ENCODE peak calls at places on chromosomes 4 and X, in four cellular contexts. One of them, this sample, is unnamed.

GRCh38 chr4:37243061-37243460 is 1.5 kb upstream of the NWD2 start:
- DNase-seq in mesendoderm: peak; percentile 67
- DNase-seq in IMR-90: no peak
- DNase-seq in H1: no peak
- DNase-seq in this sample: peak; percentile 63

GRCh38 chrX:41516995-41517660 is 70.0 kb downstream of the NYX start:
- DNase-seq in mesendoderm: peak; percentile 37
- DNase-seq in IMR-90: no peak
- DNase-seq in H1: no peak
- DNase-seq in this sample: no peak

GRCh38 chr4:38193464-38193863 is 233.3 kb downstream of the PTTG2 start:
- DNase-seq in mesendoderm: no peak
- DNase-seq in IMR-90: no peak
- DNase-seq in H1: no peak
- DNase-seq in this sample: no peak

GRCh38 chr4:24507439-24507838 is 76.9 kb downstream of the DHX15 start:
- DNase-seq in mesendoderm: peak; percentile 41
- DNase-seq in IMR-90: no peak
- DNase-seq in H1: no peak
- DNase-seq in this sample: no peak

GRCh38 chrX:15468036-15468435 is 25.1 kb downstream of the PIR start:
- DNase-seq in mesendoderm: peak; percentile 20
- DNase-seq in IMR-90: peak; percentile 67
- DNase-seq in H1: no peak
- DNase-seq in this sample: no peak

GRCh38 chrX:18931972-18932371 is 51.9 kb downstream of the PHKA2 start:
- DNase-seq in mesendoderm: peak; percentile 30
- DNase-seq in IMR-90: peak; percentile 30
- DNase-seq in H1: no peak
- DNase-seq in this sample: no peak

GRCh38 chrX:9352683-9353430 is 112.0 kb upstream of the TBL1X start:
- DNase-seq in mesendoderm: no peak
- DNase-seq in IMR-90: peak; percentile 75
- DNase-seq in H1: no peak
- DNase-seq in this sample: no peak

GRCh38 chrX:64894454-64895038 is 81.7 kb downstream of the ZC4H2 start:
- DNase-seq in mesendoderm: peak; percentile 71
- DNase-seq in IMR-90: peak; percentile 5
- DNase-seq in H1: peak; percentile 21
- DNase-seq in this sample: peak; percentile 63

GRCh38 chr4:137676357-137676998 is 144.2 kb upstream of the PCDH18 start:
- DNase-seq in mesendoderm: no peak
- DNase-seq in IMR-90: no peak
- DNase-seq in H1: no peak
- DNase-seq in this sample: no peak

GRCh38 chr4:37685726-37686372 is 327 bp downstream of the RELL1 start:
- DNase-seq in mesendoderm: peak; percentile 53
- DNase-seq in IMR-90: peak; percentile 22
- DNase-seq in H1: no peak
- DNase-seq in this sample: no peak

GRCh38 chrX:16946361-16946964 is at the start of gene REPS2:
- DNase-seq in mesendoderm: peak; percentile 82
- DNase-seq in IMR-90: peak; percentile 18
- DNase-seq in H1: peak; percentile 49
- DNase-seq in this sample: peak; percentile 96

GRCh38 chr4:159102623-159103405 is at the start of gene RAPGEF2:
- DNase-seq in mesendoderm: peak; percentile 98
- DNase-seq in IMR-90: peak; percentile 91
- DNase-seq in H1: peak; percentile 83
- DNase-seq in this sample: peak; percentile 95
- H2BK120ac ChIP-seq in mesendoderm: peak within 1 kb of the TSS; percentile 52
- H2BK120ac ChIP-seq in IMR-90: no peak within 1 kb of the TSS
- H2BK120ac ChIP-seq in H1: no peak within 1 kb of the TSS
- H2BK120ac ChIP-seq in this sample: no peak within 1 kb of the TSS

GRCh38 chrX:110414679-110415439 is 56.2 kb downstream of the RTL9 start:
- DNase-seq in mesendoderm: no peak
- DNase-seq in IMR-90: peak; percentile 77
- DNase-seq in H1: no peak
- DNase-seq in this sample: no peak

GRCh38 chrX:110413727-110414124 is 55.1 kb downstream of the RTL9 start:
- DNase-seq in mesendoderm: no peak
- DNase-seq in IMR-90: no peak
- DNase-seq in H1: no peak
- DNase-seq in this sample: no peak

GRCh38 chrX:110414273-110414672 is 55.6 kb downstream of the RTL9 start:
- DNase-seq in mesendoderm: no peak
- DNase-seq in IMR-90: no peak
- DNase-seq in H1: no peak
- DNase-seq in this sample: no peak

GRCh38 chrX:110415440-110416167 is 57.0 kb downstream of the RTL9 start:
- DNase-seq in mesendoderm: no peak
- DNase-seq in IMR-90: peak; percentile 74
- DNase-seq in H1: no peak
- DNase-seq in this sample: no peak

DNA sequence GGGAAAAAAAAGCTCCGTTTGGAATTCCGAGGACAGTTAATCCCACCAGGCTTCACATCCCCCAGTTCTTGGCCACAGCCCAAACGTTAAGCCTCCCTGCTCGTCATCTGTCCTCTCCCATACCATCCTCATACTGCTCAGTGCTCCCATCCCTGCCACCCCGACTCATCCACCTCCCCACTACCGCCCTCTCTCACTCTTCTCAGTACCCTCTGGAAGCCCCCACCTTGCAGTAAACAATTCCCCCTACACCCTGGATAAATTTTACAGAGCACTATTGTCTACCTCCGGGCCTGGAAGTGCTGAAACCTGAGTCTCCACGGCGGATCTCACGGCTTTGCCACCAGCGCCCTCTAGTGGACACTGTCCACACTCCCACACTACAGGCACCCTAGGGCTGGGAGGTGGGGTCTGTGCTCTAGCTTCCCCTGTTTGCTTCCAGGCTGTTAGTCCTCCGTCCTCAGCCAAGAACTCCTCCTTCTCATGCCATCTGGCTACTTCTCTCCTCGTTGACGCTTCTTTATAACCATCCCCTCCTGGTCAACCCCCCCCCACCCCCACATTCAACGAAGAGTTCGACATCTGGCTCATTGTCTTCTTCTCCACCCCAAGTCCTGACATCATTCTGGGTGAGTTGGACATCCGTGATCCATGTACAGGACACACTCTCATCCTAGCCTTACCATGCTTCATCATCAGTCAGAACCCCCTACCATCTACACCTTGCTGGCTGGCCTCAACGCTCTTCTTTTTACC is 54.5 kb downstream of the RTL9 start:
- DNase-seq in mesendoderm: peak; percentile 76
- DNase-seq in IMR-90: peak; percentile 65
- DNase-seq in H1: no peak
- DNase-seq in this sample: peak; percentile 81
- H4K5ac ChIP-seq in mesendoderm: no peak overlapping the region
- H4K5ac ChIP-seq in IMR-90: no peak overlapping the region
- H4K5ac ChIP-seq in H1: no peak overlapping the region
- H4K5ac ChIP-seq in this sample: no peak overlapping the region

GRCh38 chr4:141635726-141636076 is 682 bp upstream of the IL15 start:
- DNase-seq in mesendoderm: no peak
- DNase-seq in IMR-90: no peak
- DNase-seq in H1: no peak
- DNase-seq in this sample: no peak

GRCh38 chr4:141640692-141641091 is 4.3 kb downstream of the IL15 start:
- DNase-seq in mesendoderm: no peak
- DNase-seq in IMR-90: no peak
- DNase-seq in H1: no peak
- DNase-seq in this sample: no peak

GRCh38 chr4:141636771-141637460 is 533 bp downstream of the IL15 start:
- DNase-seq in mesendoderm: peak; percentile 65
- DNase-seq in IMR-90: peak; percentile 64
- DNase-seq in H1: peak; percentile 3
- DNase-seq in this sample: peak; percentile 61

GRCh38 chr4:141637565-141637964 is 1.2 kb downstream of the IL15 start:
- DNase-seq in mesendoderm: no peak
- DNase-seq in IMR-90: no peak
- DNase-seq in H1: no peak
- DNase-seq in this sample: no peak

DNA sequence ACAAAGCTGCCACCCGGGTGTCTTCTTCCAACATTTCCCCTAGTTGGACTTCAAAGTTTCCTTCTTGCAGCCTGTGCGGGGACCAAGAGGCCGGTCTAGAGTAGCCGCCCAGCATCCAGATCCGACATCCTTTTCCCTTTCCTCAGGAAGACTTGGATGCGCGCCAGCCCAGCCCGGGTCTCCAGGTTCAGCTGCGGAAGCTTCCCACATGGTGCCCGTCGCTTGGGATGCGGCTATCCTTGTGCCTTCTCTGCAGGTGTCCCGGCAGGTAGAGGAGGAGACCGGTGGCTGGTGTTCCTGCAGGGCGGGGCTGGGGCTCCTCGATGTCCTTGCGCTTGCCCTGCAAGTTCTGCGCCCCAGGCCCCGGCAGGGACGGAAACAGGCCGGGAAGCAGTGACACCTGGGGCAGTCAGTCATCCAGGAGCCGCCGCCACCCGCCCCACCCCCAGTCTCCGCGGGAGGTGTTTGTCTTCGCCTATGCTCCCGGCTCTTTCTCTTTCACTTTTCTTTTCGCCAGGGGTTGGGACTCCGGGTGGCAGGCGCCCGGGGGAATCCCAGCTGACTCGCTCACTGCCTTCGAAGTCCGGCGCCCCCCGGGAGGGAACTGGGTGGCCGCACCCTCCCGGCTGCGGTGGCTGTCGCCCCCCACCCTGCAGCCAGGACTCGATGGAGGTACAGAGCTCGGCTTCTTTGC is at the start of gene IL15:
- DNase-seq in mesendoderm: peak; percentile 72
- DNase-seq in IMR-90: peak; percentile 58
- DNase-seq in H1: peak; percentile 50
- DNase-seq in this sample: peak; percentile 90
- H2BK120ac ChIP-seq in mesendoderm: no peak within 1 kb of the TSS
- H2BK120ac ChIP-seq in IMR-90: peak within 1 kb of the TSS; percentile 91
- H2BK120ac ChIP-seq in H1: no peak within 1 kb of the TSS
- H2BK120ac ChIP-seq in this sample: no peak within 1 kb of the TSS

GRCh38 chr4:175651701-175652100 is 160.4 kb downstream of the GPM6A start:
- DNase-seq in mesendoderm: no peak
- DNase-seq in IMR-90: no peak
- DNase-seq in H1: no peak
- DNase-seq in this sample: no peak
- H4K5ac ChIP-seq in mesendoderm: no peak overlapping the region
- H4K5ac ChIP-seq in IMR-90: no peak overlapping the region
- H4K5ac ChIP-seq in H1: no peak overlapping the region
- H4K5ac ChIP-seq in this sample: no peak overlapping the region

This sample was measured in H9.